ENCODE peak calls at places on chromosomes 1 and 21, in seven cellular contexts. One of them, this sample, is unnamed.

GRCh38 chr1:98556521-98557158 is 104.9 kb upstream of the SNX7 start:
- DNase-seq in SJSA1: no peak
- DNase-seq in upper lobe of right lung: no peak
- DNase-seq in DND-41: no peak
- DNase-seq in upper lobe of left lung: no peak
- DNase-seq in brain microvascular endothelial cell: no peak
- DNase-seq in dorsolateral prefrontal cortex: no peak
- DNase-seq in this sample: no peak

GRCh38 chr1:92038695-92039346 is 9.0 kb downstream of the EPHX4 start:
- DNase-seq in upper lobe of right lung: no peak
- DNase-seq in SJSA1: no peak
- DNase-seq in upper lobe of left lung: no peak
- DNase-seq in DND-41: no peak
- DNase-seq in dorsolateral prefrontal cortex: no peak
- DNase-seq in brain microvascular endothelial cell: no peak
- DNase-seq in this sample: no peak

GRCh38 chr1:28646040-28646439 is 2.4 kb upstream of the RNU11 start:
- DNase-seq in brain microvascular endothelial cell: peak
- DNase-seq in dorsolateral prefrontal cortex: no peak
- DNase-seq in upper lobe of left lung: no peak
- DNase-seq in upper lobe of right lung: no peak
- DNase-seq in SJSA1: no peak
- DNase-seq in DND-41: no peak
- DNase-seq in this sample: no peak

GRCh38 chr21:33208534-33208933 is 21.2 kb upstream of the IFNAR2 start:
- DNase-seq in SJSA1: no peak
- DNase-seq in brain microvascular endothelial cell: no peak
- DNase-seq in dorsolateral prefrontal cortex: no peak
- DNase-seq in DND-41: no peak
- DNase-seq in upper lobe of right lung: no peak
- DNase-seq in upper lobe of left lung: no peak
- DNase-seq in this sample: no peak

GRCh38 chr1:154609398-154610380 is 1.7 kb upstream of the ADAR start:
- DNase-seq in SJSA1: no peak
- DNase-seq in upper lobe of right lung: no peak
- DNase-seq in upper lobe of left lung: no peak
- DNase-seq in brain microvascular endothelial cell: no peak
- DNase-seq in DND-41: peak
- DNase-seq in dorsolateral prefrontal cortex: no peak
- DNase-seq in this sample: no peak

GRCh38 chr1:147924813-147925212 is 3.4 kb upstream of the GPR89B start:
- DNase-seq in upper lobe of right lung: no peak
- DNase-seq in upper lobe of left lung: no peak
- DNase-seq in DND-41: no peak
- DNase-seq in SJSA1: no peak
- DNase-seq in brain microvascular endothelial cell: no peak
- DNase-seq in dorsolateral prefrontal cortex: no peak
- DNase-seq in this sample: no peak

GRCh38 chr21:45892156-45892919 is 89.2 kb upstream of the COL6A1 start:
- DNase-seq in DND-41: no peak
- DNase-seq in upper lobe of left lung: peak
- DNase-seq in upper lobe of right lung: no peak
- DNase-seq in brain microvascular endothelial cell: no peak
- DNase-seq in SJSA1: no peak
- DNase-seq in dorsolateral prefrontal cortex: no peak
- DNase-seq in this sample: no peak

GRCh38 chr1:155940993-155941844 is at the start of gene RXFP4:
- DNase-seq in brain microvascular endothelial cell: no peak
- DNase-seq in SJSA1: no peak
- DNase-seq in DND-41: peak
- DNase-seq in dorsolateral prefrontal cortex: no peak
- DNase-seq in upper lobe of left lung: no peak
- DNase-seq in upper lobe of right lung: peak
- DNase-seq in this sample: no peak

GRCh38 chr1:216815239-216815955 is 92.2 kb upstream of the ESRRG start:
- DNase-seq in DND-41: no peak
- DNase-seq in brain microvascular endothelial cell: no peak
- DNase-seq in dorsolateral prefrontal cortex: peak
- DNase-seq in SJSA1: no peak
- DNase-seq in upper lobe of right lung: no peak
- DNase-seq in upper lobe of left lung: peak
- DNase-seq in this sample: peak

GRCh38 chr1:151416231-151416630 is 16.9 kb downstream of the PSMB4 start:
- DNase-seq in DND-41: no peak
- DNase-seq in brain microvascular endothelial cell: peak
- DNase-seq in upper lobe of left lung: no peak
- DNase-seq in upper lobe of right lung: no peak
- DNase-seq in SJSA1: no peak
- DNase-seq in dorsolateral prefrontal cortex: no peak
- DNase-seq in this sample: no peak

GRCh38 chr21:44618909-44619308 is 7.0 kb downstream of the KRTAP10-8 start:
- DNase-seq in upper lobe of right lung: no peak
- DNase-seq in dorsolateral prefrontal cortex: no peak
- DNase-seq in DND-41: no peak
- DNase-seq in brain microvascular endothelial cell: no peak
- DNase-seq in SJSA1: no peak
- DNase-seq in upper lobe of left lung: no peak
- DNase-seq in this sample: no peak

GRCh38 chr1:230851291-230851691 is 17.0 kb downstream of the C1orf198 start:
- DNase-seq in upper lobe of right lung: no peak
- DNase-seq in DND-41: no peak
- DNase-seq in brain microvascular endothelial cell: peak
- DNase-seq in dorsolateral prefrontal cortex: no peak
- DNase-seq in upper lobe of left lung: no peak
- DNase-seq in SJSA1: peak
- DNase-seq in this sample: no peak

GRCh38 chr21:44407493-44407892 is 47.8 kb upstream of the LRRC3 start:
- DNase-seq in upper lobe of right lung: no peak
- DNase-seq in SJSA1: peak
- DNase-seq in DND-41: peak
- DNase-seq in brain microvascular endothelial cell: no peak
- DNase-seq in dorsolateral prefrontal cortex: no peak
- DNase-seq in upper lobe of left lung: no peak
- DNase-seq in this sample: no peak

GRCh38 chr1:14366361-14367018 is 232.0 kb upstream of the KAZN start:
- DNase-seq in upper lobe of left lung: peak
- DNase-seq in dorsolateral prefrontal cortex: peak
- DNase-seq in DND-41: no peak
- DNase-seq in SJSA1: no peak
- DNase-seq in upper lobe of right lung: no peak
- DNase-seq in brain microvascular endothelial cell: no peak
- DNase-seq in this sample: no peak

GRCh38 chr1:19010995-19011696 is 54.7 kb upstream of the IFFO2 start:
- DNase-seq in dorsolateral prefrontal cortex: peak
- DNase-seq in brain microvascular endothelial cell: peak
- DNase-seq in DND-41: peak
- DNase-seq in upper lobe of right lung: peak
- DNase-seq in upper lobe of left lung: peak
- DNase-seq in SJSA1: peak
- DNase-seq in this sample: no peak

DNA sequence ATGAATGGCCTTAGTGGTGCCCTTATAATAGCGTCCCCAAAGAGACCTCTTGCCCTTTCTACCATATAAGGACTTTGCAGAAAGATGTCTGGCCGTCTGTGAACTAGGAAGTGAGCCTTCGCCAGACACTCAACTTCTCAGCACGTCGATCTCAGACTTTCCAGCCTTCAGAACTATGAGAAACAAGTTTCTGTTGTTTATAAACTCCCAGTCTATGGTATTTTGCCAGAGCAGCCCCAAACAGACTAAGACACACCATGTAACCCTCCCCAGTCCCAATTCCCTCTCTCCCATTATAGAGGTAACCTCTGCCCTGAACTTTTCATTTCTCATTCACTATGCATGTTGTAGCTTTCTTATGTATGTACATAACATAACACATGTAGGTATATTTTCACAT is 55.7 kb downstream of the NID1 start:
- DNase-seq in dorsolateral prefrontal cortex: no peak
- DNase-seq in upper lobe of left lung: no peak
- DNase-seq in upper lobe of right lung: no peak
- DNase-seq in SJSA1: no peak
- DNase-seq in DND-41: no peak
- DNase-seq in brain microvascular endothelial cell: no peak
- DNase-seq in this sample: no peak
- H3K27ac ChIP-seq in dorsolateral prefrontal cortex: no peak
- H3K27ac ChIP-seq in upper lobe of left lung: peak
- H3K27ac ChIP-seq in upper lobe of right lung: peak
- H3K27ac ChIP-seq in SJSA1: no peak
- H3K27ac ChIP-seq in DND-41: no peak
- H3K27ac ChIP-seq in brain microvascular endothelial cell: peak
- H3K27ac ChIP-seq in this sample: no peak

GRCh38 chr1:223260712-223261111 is 103.3 kb downstream of the SUSD4 start:
- DNase-seq in brain microvascular endothelial cell: no peak
- DNase-seq in DND-41: no peak
- DNase-seq in dorsolateral prefrontal cortex: no peak
- DNase-seq in SJSA1: no peak
- DNase-seq in upper lobe of right lung: no peak
- DNase-seq in upper lobe of left lung: no peak
- DNase-seq in this sample: no peak

GRCh38 chr1:223264983-223265663 is 98.9 kb downstream of the SUSD4 start:
- DNase-seq in upper lobe of left lung: peak
- DNase-seq in brain microvascular endothelial cell: no peak
- DNase-seq in upper lobe of right lung: no peak
- DNase-seq in dorsolateral prefrontal cortex: no peak
- DNase-seq in SJSA1: no peak
- DNase-seq in DND-41: no peak
- DNase-seq in this sample: no peak

GRCh38 chr1:223266632-223267172 is 97.3 kb downstream of the SUSD4 start:
- DNase-seq in upper lobe of left lung: no peak
- DNase-seq in DND-41: no peak
- DNase-seq in SJSA1: no peak
- DNase-seq in upper lobe of right lung: no peak
- DNase-seq in dorsolateral prefrontal cortex: no peak
- DNase-seq in brain microvascular endothelial cell: no peak
- DNase-seq in this sample: no peak

GRCh38 chr1:223261914-223262313 is 102.1 kb downstream of the SUSD4 start:
- DNase-seq in dorsolateral prefrontal cortex: no peak
- DNase-seq in DND-41: no peak
- DNase-seq in upper lobe of right lung: no peak
- DNase-seq in SJSA1: no peak
- DNase-seq in upper lobe of left lung: no peak
- DNase-seq in brain microvascular endothelial cell: no peak
- DNase-seq in this sample: no peak

DNA sequence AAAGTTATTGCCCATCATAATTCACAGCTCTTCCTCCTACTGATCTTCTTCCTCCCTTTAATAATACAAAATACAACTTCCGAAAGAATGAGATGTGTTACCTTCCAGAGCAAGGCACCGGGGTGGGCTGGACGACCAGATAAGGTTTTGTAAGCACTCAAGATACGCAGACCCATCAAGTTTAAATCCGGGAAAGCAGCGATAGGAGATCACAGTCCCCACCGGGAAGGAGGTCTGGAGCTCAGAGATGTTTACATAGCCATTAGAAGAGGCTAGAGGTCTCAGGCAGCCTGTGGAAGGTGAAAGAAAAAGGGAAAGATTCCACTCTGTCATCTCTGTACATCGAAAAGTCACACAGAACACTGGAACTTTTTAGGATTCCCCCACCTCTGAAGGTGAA is 99.4 kb downstream of the SUSD4 start:
- DNase-seq in DND-41: no peak
- DNase-seq in dorsolateral prefrontal cortex: no peak
- DNase-seq in upper lobe of right lung: no peak
- DNase-seq in upper lobe of left lung: no peak
- DNase-seq in brain microvascular endothelial cell: no peak
- DNase-seq in SJSA1: no peak
- DNase-seq in this sample: no peak
- H3K27ac ChIP-seq in DND-41: no peak
- H3K27ac ChIP-seq in dorsolateral prefrontal cortex: no peak
- H3K27ac ChIP-seq in upper lobe of right lung: no peak
- H3K27ac ChIP-seq in upper lobe of left lung: no peak
- H3K27ac ChIP-seq in brain microvascular endothelial cell: no peak
- H3K27ac ChIP-seq in SJSA1: no peak
- H3K27ac ChIP-seq in this sample: no peak

GRCh38 chr1:170310014-170310405 is 164.3 kb downstream of the NTMT2 start:
- DNase-seq in upper lobe of right lung: no peak
- DNase-seq in dorsolateral prefrontal cortex: no peak
- DNase-seq in DND-41: no peak
- DNase-seq in SJSA1: no peak
- DNase-seq in brain microvascular endothelial cell: no peak
- DNase-seq in upper lobe of left lung: no peak
- DNase-seq in this sample: no peak
- H3K27ac ChIP-seq in upper lobe of right lung: no peak
- H3K27ac ChIP-seq in dorsolateral prefrontal cortex: no peak
- H3K27ac ChIP-seq in DND-41: no peak
- H3K27ac ChIP-seq in SJSA1: peak
- H3K27ac ChIP-seq in brain microvascular endothelial cell: peak
- H3K27ac ChIP-seq in upper lobe of left lung: no peak
- H3K27ac ChIP-seq in this sample: no peak

DNA sequence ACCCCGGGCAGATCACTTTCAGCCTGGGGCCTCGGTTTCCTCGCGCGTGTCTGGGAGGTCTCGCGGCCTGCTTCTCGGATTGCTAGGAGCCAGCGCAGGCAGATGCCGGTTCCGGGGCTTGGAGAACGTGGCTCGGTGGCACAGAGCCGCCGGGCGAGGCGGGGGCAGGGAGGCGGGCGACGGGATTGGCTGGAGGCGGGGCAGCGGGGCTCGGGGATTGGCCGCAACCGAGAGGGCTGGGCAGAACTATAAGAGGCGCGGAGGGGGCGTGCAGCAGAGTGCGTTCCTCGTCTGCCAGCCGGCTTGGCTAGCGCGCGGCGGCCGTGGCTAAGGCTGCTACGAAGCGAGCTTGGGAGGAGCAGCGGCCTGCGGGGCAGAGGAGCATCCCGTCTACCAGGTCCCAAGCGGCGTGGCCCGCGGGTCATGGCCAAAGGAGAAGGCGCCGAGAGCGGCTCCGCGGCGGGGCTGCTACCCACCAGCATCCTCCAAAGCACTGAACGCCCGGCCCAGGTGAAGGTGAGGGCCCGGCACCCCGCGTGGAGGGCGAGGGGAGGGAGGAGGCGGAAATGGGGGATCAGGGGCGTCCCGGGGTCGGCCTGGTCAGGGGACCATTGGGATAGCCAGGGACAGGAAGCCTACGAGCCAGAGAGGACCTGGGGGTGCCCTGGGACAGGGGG is at the start of gene MFSD2A:
- DNase-seq in DND-41: peak
- DNase-seq in SJSA1: peak
- DNase-seq in dorsolateral prefrontal cortex: peak
- DNase-seq in upper lobe of right lung: peak
- DNase-seq in brain microvascular endothelial cell: peak
- DNase-seq in upper lobe of left lung: peak
- DNase-seq in this sample: peak
- H3K27ac ChIP-seq in DND-41: peak
- H3K27ac ChIP-seq in SJSA1: no peak
- H3K27ac ChIP-seq in dorsolateral prefrontal cortex: peak
- H3K27ac ChIP-seq in upper lobe of right lung: peak
- H3K27ac ChIP-seq in brain microvascular endothelial cell: no peak
- H3K27ac ChIP-seq in upper lobe of left lung: peak
- H3K27ac ChIP-seq in this sample: peak

DNA sequence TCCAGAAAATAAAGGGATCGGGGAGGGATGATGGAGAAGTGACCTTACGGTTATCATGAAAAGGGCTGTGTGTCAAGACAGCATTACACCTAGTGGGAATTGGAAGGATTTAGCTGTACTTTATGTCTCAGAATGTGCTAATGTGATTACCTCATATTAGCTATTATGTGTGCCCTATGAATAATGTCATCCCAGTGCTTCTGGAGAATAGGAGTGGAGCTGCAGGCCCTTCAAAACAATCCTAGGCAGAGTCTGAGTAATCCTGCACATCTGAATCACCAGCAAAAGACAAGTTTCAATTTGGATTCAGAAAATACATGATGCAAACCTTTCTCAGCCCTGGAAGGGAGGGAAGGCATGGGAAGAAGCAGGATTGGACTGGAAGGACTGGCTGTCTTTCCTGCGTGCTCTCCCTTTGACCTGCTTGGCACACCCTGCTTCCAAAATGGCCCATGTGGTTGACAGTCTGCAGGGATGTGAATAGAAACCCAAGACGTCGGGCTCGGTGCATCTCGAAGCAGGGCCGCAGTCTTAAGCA is 54.1 kb upstream of the TARBP1 start:
- DNase-seq in brain microvascular endothelial cell: peak
- DNase-seq in DND-41: no peak
- DNase-seq in upper lobe of right lung: no peak
- DNase-seq in upper lobe of left lung: no peak
- DNase-seq in dorsolateral prefrontal cortex: peak
- DNase-seq in SJSA1: no peak
- DNase-seq in this sample: no peak
- H3K27ac ChIP-seq in brain microvascular endothelial cell: peak
- H3K27ac ChIP-seq in DND-41: no peak
- H3K27ac ChIP-seq in upper lobe of right lung: peak
- H3K27ac ChIP-seq in upper lobe of left lung: peak
- H3K27ac ChIP-seq in dorsolateral prefrontal cortex: peak
- H3K27ac ChIP-seq in SJSA1: peak
- H3K27ac ChIP-seq in this sample: peak

This sample was measured in substantia nigra.